ENCODE peak calls at places on chromosomes 1 and 21, in four cellular contexts. One of them, this sample, is unnamed.

GRCh38 chr1:118184737-118185082 is 318 bp downstream of the SPAG17 start:
- DNase-seq in fibroblast of lung: no peak
- DNase-seq in AG04450: no peak
- DNase-seq in GM13976: no peak
- DNase-seq in this sample: no peak

GRCh38 chr1:40784141-40784770 is 669 bp downstream of the KCNQ4 start:
- DNase-seq in AG04450: no peak
- DNase-seq in fibroblast of lung: no peak
- DNase-seq in GM13976: peak
- DNase-seq in this sample: no peak

GRCh38 chr1:227779651-227780050 is 35.8 kb upstream of the PRSS38 start:
- DNase-seq in AG04450: no peak
- DNase-seq in fibroblast of lung: no peak
- DNase-seq in GM13976: no peak
- DNase-seq in this sample: no peak

GRCh38 chr1:64019818-64020217 is 183.6 kb upstream of the UBE2U start:
- DNase-seq in GM13976: peak
- DNase-seq in AG04450: no peak
- DNase-seq in fibroblast of lung: peak
- DNase-seq in this sample: no peak

GRCh38 chr21:26939532-26940181 is 27.2 kb downstream of the ADAMTS5 start:
- DNase-seq in GM13976: no peak
- DNase-seq in fibroblast of lung: peak
- DNase-seq in AG04450: no peak
- DNase-seq in this sample: no peak

GRCh38 chr1:207941664-207942063 is 30.7 kb upstream of the CD34 start:
- DNase-seq in fibroblast of lung: peak
- DNase-seq in GM13976: no peak
- DNase-seq in AG04450: no peak
- DNase-seq in this sample: no peak

GRCh38 chr21:43900690-43901089 is 35.7 kb downstream of the AGPAT3 start:
- DNase-seq in GM13976: no peak
- DNase-seq in fibroblast of lung: no peak
- DNase-seq in AG04450: no peak
- DNase-seq in this sample: no peak

GRCh38 chr1:14787604-14788003 is 189.1 kb downstream of the KAZN start:
- DNase-seq in GM13976: no peak
- DNase-seq in AG04450: no peak
- DNase-seq in fibroblast of lung: no peak
- DNase-seq in this sample: no peak

GRCh38 chr1:84069236-84069845 is 70.4 kb upstream of the TTLL7 start:
- DNase-seq in AG04450: no peak
- DNase-seq in GM13976: no peak
- DNase-seq in fibroblast of lung: peak
- DNase-seq in this sample: no peak

GRCh38 chr1:165842363-165843129 is 15.1 kb downstream of the UCK2 start:
- DNase-seq in fibroblast of lung: peak
- DNase-seq in GM13976: no peak
- DNase-seq in AG04450: no peak
- DNase-seq in this sample: no peak

GRCh38 chr1:164949758-164950452 is 390.9 kb downstream of the PBX1 start:
- DNase-seq in AG04450: no peak
- DNase-seq in GM13976: no peak
- DNase-seq in fibroblast of lung: no peak
- DNase-seq in this sample: no peak

GRCh38 chr1:37332126-37332525 is 142.3 kb upstream of the ZC3H12A start:
- DNase-seq in fibroblast of lung: no peak
- DNase-seq in GM13976: no peak
- DNase-seq in AG04450: no peak
- DNase-seq in this sample: no peak

GRCh38 chr1:39158330-39159086 is 46.0 kb upstream of the MACF1 start:
- DNase-seq in GM13976: no peak
- DNase-seq in fibroblast of lung: peak
- DNase-seq in AG04450: no peak
- DNase-seq in this sample: no peak

GRCh38 chr1:150528196-150528595 is 12.6 kb downstream of the FALEC start:
- DNase-seq in AG04450: peak
- DNase-seq in fibroblast of lung: no peak
- DNase-seq in GM13976: no peak
- DNase-seq in this sample: no peak

GRCh38 chr1:111234866-111235265 is 7.4 kb downstream of the CHI3L2 start:
- DNase-seq in AG04450: no peak
- DNase-seq in fibroblast of lung: peak
- DNase-seq in GM13976: no peak
- DNase-seq in this sample: no peak

GRCh38 chr1:226708967-226709396 is 30.1 kb downstream of the ITPKB start:
- DNase-seq in fibroblast of lung: peak
- DNase-seq in GM13976: no peak
- DNase-seq in AG04450: no peak
- DNase-seq in this sample: no peak
- TF ChIP-seq CTCF in fibroblast of lung: peak
- TF ChIP-seq CTCF in GM13976: no peak
- TF ChIP-seq CTCF in AG04450: no peak
- TF ChIP-seq CTCF in this sample: no peak

GRCh38 chr1:66239834-66240233 is 294.1 kb upstream of the SGIP1 start:
- DNase-seq in GM13976: no peak
- DNase-seq in fibroblast of lung: no peak
- DNase-seq in AG04450: no peak
- DNase-seq in this sample: no peak
- TF ChIP-seq CTCF in GM13976: no peak
- TF ChIP-seq CTCF in fibroblast of lung: no peak
- TF ChIP-seq CTCF in AG04450: peak
- TF ChIP-seq CTCF in this sample: no peak

GRCh38 chr1:168217664-168218063 is 8.1 kb upstream of the SFT2D2 start:
- DNase-seq in GM13976: no peak
- DNase-seq in AG04450: no peak
- DNase-seq in fibroblast of lung: no peak
- DNase-seq in this sample: no peak

GRCh38 chr1:168210312-168210711 is 15.5 kb upstream of the SFT2D2 start:
- DNase-seq in fibroblast of lung: no peak
- DNase-seq in GM13976: no peak
- DNase-seq in AG04450: no peak
- DNase-seq in this sample: no peak

GRCh38 chr1:168216171-168216570 is 9.6 kb upstream of the SFT2D2 start:
- DNase-seq in fibroblast of lung: no peak
- DNase-seq in AG04450: no peak
- DNase-seq in GM13976: no peak
- DNase-seq in this sample: no peak

GRCh38 chr1:168218647-168219046 is 7.2 kb upstream of the SFT2D2 start:
- DNase-seq in AG04450: no peak
- DNase-seq in fibroblast of lung: no peak
- DNase-seq in GM13976: no peak
- DNase-seq in this sample: no peak

GRCh38 chr1:168213349-168213748 is 12.5 kb upstream of the SFT2D2 start:
- DNase-seq in GM13976: no peak
- DNase-seq in AG04450: no peak
- DNase-seq in fibroblast of lung: no peak
- DNase-seq in this sample: no peak
- TF ChIP-seq CTCF in GM13976: no peak
- TF ChIP-seq CTCF in AG04450: no peak
- TF ChIP-seq CTCF in fibroblast of lung: no peak
- TF ChIP-seq CTCF in this sample: no peak

GRCh38 chr1:29728703-29729102 is 492.4 kb downstream of the PTPRU start:
- DNase-seq in GM13976: no peak
- DNase-seq in fibroblast of lung: no peak
- DNase-seq in AG04450: no peak
- DNase-seq in this sample: no peak

GRCh38 chr1:29722598-29722997 is 486.3 kb downstream of the PTPRU start:
- DNase-seq in GM13976: no peak
- DNase-seq in fibroblast of lung: no peak
- DNase-seq in AG04450: no peak
- DNase-seq in this sample: no peak

GRCh38 chr1:29729281-29729680 is 493.0 kb downstream of the PTPRU start:
- DNase-seq in AG04450: no peak
- DNase-seq in GM13976: no peak
- DNase-seq in fibroblast of lung: no peak
- DNase-seq in this sample: no peak

DNA sequence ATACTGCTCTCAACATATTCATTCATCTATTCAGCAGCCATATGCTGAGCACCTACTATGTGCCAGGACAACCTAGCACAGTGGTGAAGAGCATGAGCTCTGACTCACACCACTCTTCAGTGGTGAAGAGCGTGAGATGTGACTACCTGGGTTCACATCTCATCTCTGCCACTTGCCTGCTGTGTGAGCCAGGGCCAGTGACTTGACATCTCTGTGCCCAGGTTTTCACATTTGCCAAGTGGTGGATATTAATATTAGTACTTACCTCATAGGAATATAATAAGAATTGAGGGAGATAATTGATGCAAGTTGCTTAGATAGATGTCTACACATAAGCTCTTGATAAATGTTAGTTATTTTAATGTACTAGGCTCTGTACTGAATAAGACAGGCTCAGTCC is 488.9 kb downstream of the PTPRU start:
- DNase-seq in fibroblast of lung: no peak
- DNase-seq in GM13976: no peak
- DNase-seq in AG04450: no peak
- DNase-seq in this sample: no peak
- TF ChIP-seq CTCF in fibroblast of lung: no peak
- TF ChIP-seq CTCF in GM13976: no peak
- TF ChIP-seq CTCF in AG04450: no peak
- TF ChIP-seq CTCF in this sample: no peak

GRCh38 chr1:210477328-210477924 is 148.7 kb downstream of the HHAT start:
- DNase-seq in AG04450: no peak
- DNase-seq in GM13976: no peak
- DNase-seq in fibroblast of lung: no peak
- DNase-seq in this sample: no peak
- TF ChIP-seq CTCF in AG04450: no peak
- TF ChIP-seq CTCF in GM13976: no peak
- TF ChIP-seq CTCF in fibroblast of lung: no peak
- TF ChIP-seq CTCF in this sample: no peak

DNA sequence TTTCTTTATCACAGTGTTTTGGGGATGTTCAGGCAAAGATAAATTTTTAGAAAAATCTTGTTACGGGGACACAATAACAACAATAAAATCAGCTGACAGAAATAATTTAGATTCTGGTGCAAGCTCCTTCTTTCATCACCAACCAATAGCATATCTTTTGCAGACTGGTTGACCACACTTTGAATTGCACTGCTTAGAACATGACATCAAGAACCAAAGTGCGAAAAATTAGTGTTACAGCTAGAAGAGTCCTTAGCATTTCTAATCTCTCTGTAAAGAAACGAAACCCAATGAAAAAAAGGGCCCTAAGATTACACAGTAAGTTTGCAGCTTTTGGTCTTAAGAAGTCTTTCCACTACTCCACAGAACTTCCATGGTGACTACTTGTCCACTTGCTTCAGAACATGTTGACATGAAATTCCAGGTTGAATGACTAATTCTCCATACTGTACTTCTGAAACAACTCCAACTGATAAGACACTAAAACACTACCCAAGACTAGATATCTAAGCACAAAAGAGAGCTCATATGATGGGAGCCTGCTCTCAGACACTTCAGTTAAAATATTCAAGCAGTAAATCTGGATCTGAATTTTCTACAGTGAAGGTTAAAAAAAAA is 31.3 kb downstream of the XKR8 start:
- DNase-seq in fibroblast of lung: no peak
- DNase-seq in GM13976: no peak
- DNase-seq in AG04450: no peak
- DNase-seq in this sample: no peak
- TF ChIP-seq CTCF in fibroblast of lung: no peak
- TF ChIP-seq CTCF in GM13976: no peak
- TF ChIP-seq CTCF in AG04450: no peak
- TF ChIP-seq CTCF in this sample: no peak

GRCh38 chr21:35854281-35854680 is 206.0 kb downstream of the SETD4 start:
- DNase-seq in GM13976: no peak
- DNase-seq in AG04450: no peak
- DNase-seq in fibroblast of lung: no peak
- DNase-seq in this sample: no peak
- TF ChIP-seq CTCF in GM13976: no peak
- TF ChIP-seq CTCF in AG04450: no peak
- TF ChIP-seq CTCF in fibroblast of lung: no peak
- TF ChIP-seq CTCF in this sample: no peak